ENCODE peak calls at places on chromosome 21, in five cellular contexts. One of them, this sample, is unnamed.

GRCh38 chr21:35483267-35483666 is 434.2 kb upstream of the RUNX1 start:
- DNase-seq in heart left ventricle: no peak
- DNase-seq in thoracic aorta: no peak
- DNase-seq in hepatocyte: no peak
- DNase-seq in adrenal gland: no peak
- DNase-seq in this sample: no peak

GRCh38 chr21:33205476-33205875 is 24.3 kb upstream of the IFNAR2 start:
- DNase-seq in heart left ventricle: no peak
- DNase-seq in thoracic aorta: no peak
- DNase-seq in hepatocyte: no peak
- DNase-seq in adrenal gland: no peak
- DNase-seq in this sample: no peak

GRCh38 chr21:34592120-34592561 is 22.8 kb downstream of the RCAN1 start:
- DNase-seq in heart left ventricle: peak; percentile 72
- DNase-seq in thoracic aorta: no peak
- DNase-seq in hepatocyte: peak; percentile 73
- DNase-seq in adrenal gland: peak; percentile 33
- DNase-seq in this sample: no peak

GRCh38 chr21:31201548-31201947 is 142.5 kb downstream of the TIAM1 start:
- DNase-seq in heart left ventricle: no peak
- DNase-seq in thoracic aorta: peak; percentile 29
- DNase-seq in hepatocyte: no peak
- DNase-seq in adrenal gland: no peak
- DNase-seq in this sample: no peak

GRCh38 chr21:35517848-35518247 is 468.7 kb upstream of the RUNX1 start:
- DNase-seq in heart left ventricle: no peak
- DNase-seq in thoracic aorta: no peak
- DNase-seq in hepatocyte: no peak
- DNase-seq in adrenal gland: no peak
- DNase-seq in this sample: no peak

GRCh38 chr21:26177741-26178452 is 7.3 kb upstream of the APP start:
- DNase-seq in heart left ventricle: no peak
- DNase-seq in thoracic aorta: no peak
- DNase-seq in hepatocyte: no peak
- DNase-seq in adrenal gland: no peak
- DNase-seq in this sample: no peak

GRCh38 chr21:27366846-27367245 is 400.0 kb upstream of the ADAMTS5 start:
- DNase-seq in heart left ventricle: no peak
- DNase-seq in thoracic aorta: no peak
- DNase-seq in hepatocyte: peak; percentile 10
- DNase-seq in adrenal gland: no peak
- DNase-seq in this sample: no peak

GRCh38 chr21:31660134-31660565 is 657 bp downstream of the SOD1 start:
- DNase-seq in heart left ventricle: no peak
- DNase-seq in thoracic aorta: no peak
- DNase-seq in hepatocyte: peak; percentile 61
- DNase-seq in adrenal gland: peak; percentile 59
- DNase-seq in this sample: peak; percentile 66

GRCh38 chr21:27477321-27477720 is 510.4 kb upstream of the ADAMTS5 start:
- DNase-seq in heart left ventricle: no peak
- DNase-seq in thoracic aorta: no peak
- DNase-seq in hepatocyte: no peak
- DNase-seq in adrenal gland: no peak
- DNase-seq in this sample: no peak

GRCh38 chr21:30638686-30639085 is 3.7 kb downstream of the KRTAP20-2 start:
- DNase-seq in heart left ventricle: no peak
- DNase-seq in thoracic aorta: no peak
- DNase-seq in hepatocyte: no peak
- DNase-seq in adrenal gland: no peak
- DNase-seq in this sample: no peak

GRCh38 chr21:31554511-31555022 is 104.9 kb upstream of the SOD1 start:
- DNase-seq in heart left ventricle: no peak
- DNase-seq in thoracic aorta: no peak
- DNase-seq in hepatocyte: no peak
- DNase-seq in adrenal gland: no peak
- DNase-seq in this sample: no peak

GRCh38 chr21:35206141-35207125 is 157.3 kb upstream of the RUNX1 start:
- DNase-seq in heart left ventricle: no peak
- DNase-seq in thoracic aorta: no peak
- DNase-seq in hepatocyte: peak; percentile 62
- DNase-seq in adrenal gland: no peak
- DNase-seq in this sample: no peak

GRCh38 chr21:34635307-34635706 is 20.4 kb upstream of the RCAN1 start:
- DNase-seq in heart left ventricle: no peak
- DNase-seq in thoracic aorta: no peak
- DNase-seq in hepatocyte: no peak
- DNase-seq in adrenal gland: no peak
- DNase-seq in this sample: peak; percentile 47

GRCh38 chr21:22476726-22477646 is 1478.8 kb downstream of the NCAM2 start:
- DNase-seq in heart left ventricle: no peak
- DNase-seq in thoracic aorta: no peak
- DNase-seq in hepatocyte: no peak
- DNase-seq in adrenal gland: no peak
- DNase-seq in this sample: no peak

GRCh38 chr21:29513535-29513934 is 214.8 kb downstream of the BACH1 start:
- DNase-seq in heart left ventricle: no peak
- DNase-seq in thoracic aorta: no peak
- DNase-seq in hepatocyte: no peak
- DNase-seq in adrenal gland: no peak
- DNase-seq in this sample: no peak

GRCh38 chr21:22076471-22076870 is 1078.3 kb downstream of the NCAM2 start:
- DNase-seq in heart left ventricle: no peak
- DNase-seq in thoracic aorta: no peak
- DNase-seq in hepatocyte: no peak
- DNase-seq in adrenal gland: no peak
- DNase-seq in this sample: no peak

GRCh38 chr21:29130234-29130993 is at the start of gene MAP3K7CL:
- DNase-seq in heart left ventricle: peak; percentile 63
- DNase-seq in thoracic aorta: peak; percentile 52
- DNase-seq in hepatocyte: peak; percentile 21
- DNase-seq in adrenal gland: peak; percentile 54
- DNase-seq in this sample: peak; percentile 19

GRCh38 chr21:31623664-31624063 is 35.8 kb upstream of the SOD1 start:
- DNase-seq in heart left ventricle: no peak
- DNase-seq in thoracic aorta: no peak
- DNase-seq in hepatocyte: no peak
- DNase-seq in adrenal gland: no peak
- DNase-seq in this sample: no peak

GRCh38 chr21:36325373-36326010 is 5.5 kb downstream of the MORC3 start:
- DNase-seq in heart left ventricle: no peak
- DNase-seq in thoracic aorta: no peak
- DNase-seq in hepatocyte: no peak
- DNase-seq in adrenal gland: no peak
- DNase-seq in this sample: no peak

GRCh38 chr21:39781331-39781730 is 36.3 kb downstream of the IGSF5 start:
- DNase-seq in heart left ventricle: no peak
- DNase-seq in thoracic aorta: no peak
- DNase-seq in hepatocyte: no peak
- DNase-seq in adrenal gland: no peak
- DNase-seq in this sample: no peak

GRCh38 chr21:35343046-35343816 is 294.1 kb upstream of the RUNX1 start:
- DNase-seq in heart left ventricle: no peak
- DNase-seq in thoracic aorta: no peak
- DNase-seq in hepatocyte: no peak
- DNase-seq in adrenal gland: no peak
- DNase-seq in this sample: no peak

GRCh38 chr21:25457411-25457810 is 149.9 kb downstream of the MRPL39 start:
- DNase-seq in heart left ventricle: no peak
- DNase-seq in thoracic aorta: no peak
- DNase-seq in hepatocyte: peak; percentile 5
- DNase-seq in adrenal gland: no peak
- DNase-seq in this sample: no peak

GRCh38 chr21:42496839-42497202 is 797 bp upstream of the RSPH1 start:
- DNase-seq in heart left ventricle: no peak
- DNase-seq in thoracic aorta: no peak
- DNase-seq in hepatocyte: peak; percentile 50
- DNase-seq in adrenal gland: peak; percentile 48
- DNase-seq in this sample: no peak

GRCh38 chr21:42495027-42495426 is 997 bp downstream of the RSPH1 start:
- DNase-seq in heart left ventricle: no peak
- DNase-seq in thoracic aorta: no peak
- DNase-seq in hepatocyte: no peak
- DNase-seq in adrenal gland: no peak
- DNase-seq in this sample: no peak

GRCh38 chr21:42495765-42496119 is 282 bp downstream of the RSPH1 start:
- DNase-seq in heart left ventricle: no peak
- DNase-seq in thoracic aorta: no peak
- DNase-seq in hepatocyte: peak; percentile 70
- DNase-seq in adrenal gland: no peak
- DNase-seq in this sample: no peak

GRCh38 chr21:42498012-42498411 is 2.0 kb upstream of the RSPH1 start:
- DNase-seq in heart left ventricle: no peak
- DNase-seq in thoracic aorta: no peak
- DNase-seq in hepatocyte: no peak
- DNase-seq in adrenal gland: no peak
- DNase-seq in this sample: no peak

GRCh38 chr21:42496120-42496838 is at the start of gene RSPH1:
- DNase-seq in heart left ventricle: peak; percentile 100
- DNase-seq in thoracic aorta: peak; percentile 96
- DNase-seq in hepatocyte: peak; percentile 100
- DNase-seq in adrenal gland: peak; percentile 100
- DNase-seq in this sample: peak; percentile 100
- TF ChIP-seq CTCF in heart left ventricle: no peak
- TF ChIP-seq CTCF in thoracic aorta: no peak
- TF ChIP-seq CTCF in hepatocyte: no peak
- TF ChIP-seq CTCF in adrenal gland: no peak
- TF ChIP-seq CTCF in this sample: no peak

GRCh38 chr21:37564341-37564923 is 197.9 kb downstream of the DYRK1A start:
- DNase-seq in heart left ventricle: peak; percentile 86
- DNase-seq in thoracic aorta: peak; percentile 92
- DNase-seq in hepatocyte: peak; percentile 91
- DNase-seq in adrenal gland: peak; percentile 95
- DNase-seq in this sample: no peak

GRCh38 chr21:37564924-37565529 is 198.5 kb downstream of the DYRK1A start:
- DNase-seq in heart left ventricle: no peak
- DNase-seq in thoracic aorta: no peak
- DNase-seq in hepatocyte: peak; percentile 62
- DNase-seq in adrenal gland: peak; percentile 49
- DNase-seq in this sample: no peak

GRCh38 chr21:37561941-37562919 is 195.7 kb downstream of the DYRK1A start:
- DNase-seq in heart left ventricle: no peak
- DNase-seq in thoracic aorta: no peak
- DNase-seq in hepatocyte: no peak
- DNase-seq in adrenal gland: no peak
- DNase-seq in this sample: no peak

GRCh38 chr21:37562920-37563640 is 196.5 kb downstream of the DYRK1A start:
- DNase-seq in heart left ventricle: no peak
- DNase-seq in thoracic aorta: no peak
- DNase-seq in hepatocyte: no peak
- DNase-seq in adrenal gland: peak; percentile 55
- DNase-seq in this sample: no peak

GRCh38 chr21:37563641-37564340 is 197.2 kb downstream of the DYRK1A start:
- DNase-seq in heart left ventricle: peak; percentile 96
- DNase-seq in thoracic aorta: peak; percentile 84
- DNase-seq in hepatocyte: no peak
- DNase-seq in adrenal gland: peak; percentile 94
- DNase-seq in this sample: peak; percentile 86
- TF ChIP-seq CTCF in heart left ventricle: peak; percentile 61
- TF ChIP-seq CTCF in thoracic aorta: peak; percentile 55
- TF ChIP-seq CTCF in hepatocyte: no peak
- TF ChIP-seq CTCF in adrenal gland: peak; percentile 39
- TF ChIP-seq CTCF in this sample: peak; percentile 10

DNA sequence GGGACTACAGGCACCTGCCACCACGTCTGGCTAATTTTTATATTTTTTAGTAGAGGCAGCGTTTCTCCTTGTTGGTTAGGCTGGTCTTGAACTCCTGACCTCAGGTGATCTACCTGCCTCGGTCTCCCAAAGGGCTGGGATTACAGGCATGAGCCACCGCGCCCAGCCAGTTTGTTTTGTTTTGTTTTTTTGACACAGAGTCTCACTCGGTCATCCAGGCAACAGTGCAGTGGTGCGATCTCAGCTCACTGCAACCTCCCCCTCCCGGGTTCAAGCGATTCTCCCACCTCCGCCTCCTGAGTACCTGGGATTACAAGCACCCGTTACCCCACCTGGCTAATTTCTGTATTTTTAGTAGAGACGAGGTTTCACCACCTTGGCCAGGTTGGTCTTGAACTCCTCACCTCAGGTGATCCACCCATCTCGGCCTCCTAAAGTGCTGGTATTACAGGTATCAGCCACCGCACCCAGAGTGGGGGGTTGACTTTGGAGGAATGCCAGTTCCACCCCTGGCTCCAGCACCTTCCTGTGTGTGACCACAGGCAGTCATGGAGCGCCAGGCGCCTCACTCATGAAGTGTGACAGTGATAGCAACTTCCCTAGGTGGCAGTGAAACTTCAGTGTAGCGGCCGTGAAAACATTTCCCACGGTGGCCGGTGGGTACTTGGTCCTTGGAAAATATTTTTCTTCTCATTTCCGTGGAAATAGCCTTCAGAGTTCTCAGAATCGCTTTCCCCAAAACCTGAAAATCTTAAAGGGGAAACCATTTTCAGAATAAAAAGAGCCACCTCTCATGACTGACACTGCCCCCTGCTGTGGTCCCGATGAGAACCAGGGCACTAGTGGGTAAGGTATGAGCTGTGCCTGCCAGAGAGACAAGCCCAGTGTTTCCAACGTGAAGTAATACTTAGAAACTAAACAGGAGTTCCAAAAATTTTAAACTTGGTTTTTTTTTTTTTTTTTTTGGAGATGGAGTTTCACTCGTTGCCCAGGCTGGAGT is 48.6 kb downstream of the WDR4 start:
- DNase-seq in heart left ventricle: no peak
- DNase-seq in thoracic aorta: no peak
- DNase-seq in hepatocyte: no peak
- DNase-seq in adrenal gland: peak; percentile 25
- DNase-seq in this sample: no peak
- TF ChIP-seq CTCF in heart left ventricle: peak; percentile 40
- TF ChIP-seq CTCF in thoracic aorta: no peak
- TF ChIP-seq CTCF in hepatocyte: no peak
- TF ChIP-seq CTCF in adrenal gland: no peak
- TF ChIP-seq CTCF in this sample: no peak

DNA sequence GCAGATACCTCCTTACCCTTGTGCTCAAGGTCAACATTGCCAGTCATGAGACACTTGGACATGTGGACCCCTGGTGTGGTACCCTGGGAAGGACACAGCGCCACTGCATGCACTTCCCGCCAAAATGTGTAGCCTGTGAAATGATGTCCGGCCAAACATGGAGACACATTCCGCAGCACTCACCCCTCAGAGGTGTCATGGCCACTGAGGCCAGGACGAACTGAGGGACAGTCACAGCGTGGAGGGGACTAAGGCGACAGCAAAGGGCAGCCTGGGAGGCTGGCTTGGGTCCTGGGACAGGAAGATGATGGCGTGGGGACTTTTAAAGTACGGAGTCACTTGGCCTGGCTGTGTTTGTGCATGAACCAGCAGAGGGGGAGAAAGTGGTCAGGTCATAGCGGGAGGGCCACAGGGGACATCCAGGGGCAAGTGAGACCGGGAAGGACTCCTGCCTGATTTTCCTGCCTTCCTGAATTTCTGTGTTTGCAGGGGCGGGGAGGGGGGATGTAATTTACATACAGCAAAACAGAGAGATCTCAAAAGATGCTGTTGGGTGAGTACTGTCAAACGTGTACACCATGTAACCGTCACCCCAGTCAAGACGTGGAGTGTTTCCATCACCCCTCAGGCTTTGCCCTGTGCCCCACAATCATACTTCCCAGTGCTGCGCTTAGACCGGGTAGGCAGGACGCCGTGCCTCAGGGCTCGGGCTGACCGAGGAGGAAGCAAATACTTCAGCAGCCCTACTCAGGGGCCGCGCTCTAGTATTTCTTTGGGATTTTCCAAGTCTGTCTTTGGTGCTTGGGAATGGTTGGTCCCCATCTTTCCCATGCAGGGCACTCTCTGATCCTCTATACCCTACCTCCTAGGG is 45.2 kb downstream of the WDR4 start:
- DNase-seq in heart left ventricle: no peak
- DNase-seq in thoracic aorta: no peak
- DNase-seq in hepatocyte: no peak
- DNase-seq in adrenal gland: peak; percentile 18
- DNase-seq in this sample: no peak
- TF ChIP-seq CTCF in heart left ventricle: no peak
- TF ChIP-seq CTCF in thoracic aorta: no peak
- TF ChIP-seq CTCF in hepatocyte: no peak
- TF ChIP-seq CTCF in adrenal gland: no peak
- TF ChIP-seq CTCF in this sample: no peak

This sample was measured in glutamatergic neuron.